ENCODE peak calls at places on chromosomes 5 and 9, in nine cellular contexts. R, E, S, X, O, I, Z, J and K are unnamed samples.

GRCh38 chr5:116788851-116789403 is 214.3 kb upstream of the SEMA6A start:
- DNase-seq in R (no peak), E (no peak), S (no peak), X (no peak), O (no peak), I (no peak), Z (no peak), J (no peak), K (peak)

GRCh38 chr9:127059030-127059429 is 63.4 kb downstream of the ANGPTL2 start:
- DNase-seq in R (no peak), E (no peak), S (no peak), X (no peak), O (peak), I (no peak), Z (no peak), J (no peak), K (no peak)

GRCh38 chr5:16464664-16465543 is 696 bp downstream of the ZNF622 start:
- DNase-seq in R (no peak), E (no peak), S (no peak), X (no peak), O (no peak), I (no peak), Z (no peak), J (no peak), K (no peak)

GRCh38 chr9:89493181-89493580 is 4.7 kb downstream of the SEMA4D start:
- DNase-seq in R (peak), E (no peak), S (no peak), X (no peak), O (no peak), I (no peak), Z (no peak), J (no peak), K (no peak)

GRCh38 chr9:36486933-36487481 is 85.7 kb upstream of the MELK start:
- DNase-seq in R (peak), E (peak), S (peak), X (peak), O (no peak), I (no peak), Z (peak), J (peak), K (peak)

GRCh38 chr5:27682600-27682999 is 644.2 kb upstream of the CDH9 start:
- DNase-seq in R (no peak), E (peak), S (no peak), X (no peak), O (no peak), I (no peak), Z (peak), J (no peak), K (no peak)

GRCh38 chr9:20379804-20380225 is 242.5 kb downstream of the MLLT3 start:
- DNase-seq in R (no peak), E (no peak), S (no peak), X (no peak), O (no peak), I (no peak), Z (no peak), J (no peak), K (no peak)

GRCh38 chr5:526456-527088 is 2.3 kb upstream of the SLC9A3 start:
- DNase-seq in R (no peak), E (no peak), S (no peak), X (no peak), O (no peak), I (no peak), Z (no peak), J (no peak), K (no peak)

GRCh38 chr5:79436224-79436623 is 77.7 kb downstream of the HOMER1 start:
- DNase-seq in R (no peak), E (no peak), S (no peak), X (no peak), O (peak), I (peak), Z (peak), J (no peak), K (no peak)

GRCh38 chr5:126477281-126477680 is 54.1 kb downstream of the GRAMD2B start:
- DNase-seq in R (no peak), E (no peak), S (no peak), X (no peak), O (peak), I (no peak), Z (no peak), J (no peak), K (no peak)

GRCh38 chr9:116175616-116176015 is 22.0 kb downstream of the PAPPA start:
- DNase-seq in R (no peak), E (no peak), S (no peak), X (no peak), O (peak), I (no peak), Z (peak), J (no peak), K (no peak)

GRCh38 chr9:136625101-136626065 is 37.3 kb upstream of the EGFL7 start:
- DNase-seq in R (peak), E (peak), S (peak), X (peak), O (peak), I (peak), Z (peak), J (peak), K (no peak)

GRCh38 chr9:71895122-71895521 is 15.9 kb downstream of the ABHD17B start:
- DNase-seq in R (no peak), E (no peak), S (no peak), X (no peak), O (peak), I (no peak), Z (peak), J (no peak), K (no peak)

GRCh38 chr9:25350011-25350410 is 328.2 kb downstream of the TUSC1 start:
- DNase-seq in R (no peak), E (no peak), S (no peak), X (no peak), O (no peak), I (no peak), Z (no peak), J (no peak), K (no peak)

GRCh38 chr9:133689151-133689763 is 48.9 kb downstream of the SARDH start:
- DNase-seq in R (no peak), E (no peak), S (no peak), X (no peak), O (no peak), I (no peak), Z (no peak), J (no peak), K (no peak)

GRCh38 chr5:167642779-167643517 is 648.5 kb upstream of the WWC1 start:
- DNase-seq in R (no peak), E (peak), S (no peak), X (no peak), O (peak), I (peak), Z (peak), J (no peak), K (no peak)

GRCh38 chr5:121870489-121870888 is 18.8 kb downstream of the FTMT start:
- DNase-seq in R (no peak), E (no peak), S (no peak), X (no peak), O (peak), I (no peak), Z (peak), J (no peak), K (no peak)

GRCh38 chr9:20618361-20618799 is 3.9 kb downstream of the MLLT3 start:
- DNase-seq in R (no peak), E (peak), S (no peak), X (no peak), O (peak), I (peak), Z (peak), J (no peak), K (no peak)

GRCh38 chr9:4680750-4681149 is 1.4 kb downstream of the CDC37L1 start:
- DNase-seq in R (no peak), E (no peak), S (no peak), X (no peak), O (peak), I (peak), Z (no peak), J (no peak), K (no peak)

GRCh38 chr9:91207889-91208651 is 153.6 kb downstream of the AUH start:
- DNase-seq in R (no peak), E (no peak), S (no peak), X (no peak), O (peak), I (peak), Z (peak), J (no peak), K (no peak)

GRCh38 chr5:150544606-150545219 is 36.8 kb downstream of the NDST1 start:
- DNase-seq in R (peak), E (peak), S (peak), X (peak), O (peak), I (peak), Z (peak), J (peak), K (peak)

GRCh38 chr5:111929892-111930291 is 172.9 kb upstream of the NREP start:
- DNase-seq in R (no peak), E (no peak), S (no peak), X (peak), O (peak), I (peak), Z (peak), J (no peak), K (no peak)

GRCh38 chr5:97181856-97182545 is 1.0 kb downstream of the RIOK2 start:
- DNase-seq in R (no peak), E (no peak), S (no peak), X (no peak), O (peak), I (peak), Z (peak), J (no peak), K (no peak)

GRCh38 chr5:90802695-90803317 is 244.2 kb downstream of the ADGRV1 start:
- DNase-seq in R (no peak), E (peak), S (no peak), X (no peak), O (peak), I (peak), Z (peak), J (no peak), K (peak)

GRCh38 chr5:60372786-60373185 is 327.2 kb downstream of the DEPDC1B start:
- DNase-seq in R (no peak), E (no peak), S (no peak), X (no peak), O (no peak), I (no peak), Z (no peak), J (no peak), K (no peak)

GRCh38 chr5:165138261-165138660 is 1632.8 kb downstream of the MAT2B start:
- DNase-seq in R (no peak), E (no peak), S (no peak), X (no peak), O (no peak), I (no peak), Z (no peak), J (no peak), K (no peak)

GRCh38 chr5:32909207-32909606 is 198.1 kb downstream of the NPR3 start:
- DNase-seq in R (no peak), E (no peak), S (no peak), X (no peak), O (peak), I (peak), Z (no peak), J (no peak), K (no peak)

GRCh38 chr9:136674786-136675349 is 12.2 kb downstream of the EGFL7 start:
- DNase-seq in R (no peak), E (no peak), S (no peak), X (no peak), O (no peak), I (no peak), Z (no peak), J (no peak), K (peak)

GRCh38 chr9:112170235-112170634 is 4.9 kb downstream of the SUSD1 start:
- DNase-seq in R (no peak), E (peak), S (no peak), X (no peak), O (no peak), I (no peak), Z (peak), J (no peak), K (no peak)

GRCh38 chr5:146947181-146947941 is 68.8 kb upstream of the PPP2R2B start:
- DNase-seq in R (no peak), E (peak), S (no peak), X (no peak), O (peak), I (no peak), Z (peak), J (no peak), K (peak)

GRCh38 chr5:17944046-17944445 is 309.8 kb downstream of the TAF11L14 start:
- DNase-seq in R (no peak), E (no peak), S (no peak), X (no peak), O (no peak), I (no peak), Z (no peak), J (no peak), K (no peak)

DNA sequence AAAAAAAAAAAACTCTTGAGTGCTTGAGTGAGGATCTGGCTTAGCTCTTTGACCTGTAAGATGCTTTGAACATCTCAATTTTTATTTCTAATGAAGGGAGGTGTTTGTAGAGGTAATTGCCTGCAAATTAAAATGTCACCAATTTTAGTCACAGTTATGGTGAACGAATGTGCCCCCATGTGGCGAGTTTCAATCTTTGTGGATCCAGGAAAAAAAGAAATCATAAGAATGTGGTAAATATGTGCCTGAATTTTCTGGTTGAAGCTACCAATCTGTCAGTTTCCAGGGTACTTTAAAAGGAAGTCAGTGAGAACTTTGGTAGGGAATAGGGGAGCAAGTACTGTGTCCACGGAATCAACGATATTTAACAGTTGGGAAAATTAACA is 1772.4 kb upstream of the CDH9 start:
- DNase-seq in R (no peak), E (no peak), S (no peak), X (no peak), O (no peak), I (no peak), Z (no peak), J (no peak), K (no peak)
- TF ChIP-seq CTCF in R (no peak), E (no peak), S (no peak), X (no peak), O (no peak), I (no peak), Z (no peak), J (no peak), K (no peak)

DNA sequence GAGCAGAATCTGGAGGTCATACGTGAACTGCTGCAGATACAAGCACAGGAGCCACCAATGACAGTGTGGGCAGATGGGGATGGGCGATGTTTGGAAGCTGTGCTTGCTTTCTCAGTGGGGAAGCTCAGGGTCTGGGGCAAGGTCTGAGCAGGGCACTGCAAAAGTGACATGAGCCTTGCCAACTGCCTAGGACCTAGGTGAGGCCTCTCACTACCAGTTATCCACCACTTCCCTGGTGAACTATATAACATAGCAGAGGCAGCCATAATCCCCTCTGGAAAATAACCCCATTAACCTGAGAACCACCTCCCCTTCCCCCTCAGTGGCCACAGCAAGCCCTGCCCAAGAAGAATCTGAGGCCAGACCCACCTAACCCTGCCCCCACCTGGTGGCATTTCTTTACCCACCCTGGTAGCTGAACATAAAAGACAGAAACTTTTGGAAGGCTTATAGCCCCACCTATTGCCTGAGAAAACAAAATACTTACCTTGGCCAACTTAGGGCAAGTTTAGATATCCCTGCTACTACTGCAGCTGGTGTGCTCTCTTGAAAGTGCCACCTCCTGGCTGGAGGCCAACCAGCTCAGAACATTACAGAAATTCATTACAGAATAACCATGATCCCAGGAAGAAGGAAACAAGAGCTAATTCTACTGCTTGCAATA is 18.8 kb upstream of the SPEF2 start:
- DNase-seq in R (no peak), E (peak), S (no peak), X (no peak), O (no peak), I (no peak), Z (no peak), J (no peak), K (no peak)
- TF ChIP-seq CTCF in R (no peak), E (no peak), S (no peak), X (no peak), O (no peak), I (no peak), Z (no peak), J (no peak), K (no peak)

DNA sequence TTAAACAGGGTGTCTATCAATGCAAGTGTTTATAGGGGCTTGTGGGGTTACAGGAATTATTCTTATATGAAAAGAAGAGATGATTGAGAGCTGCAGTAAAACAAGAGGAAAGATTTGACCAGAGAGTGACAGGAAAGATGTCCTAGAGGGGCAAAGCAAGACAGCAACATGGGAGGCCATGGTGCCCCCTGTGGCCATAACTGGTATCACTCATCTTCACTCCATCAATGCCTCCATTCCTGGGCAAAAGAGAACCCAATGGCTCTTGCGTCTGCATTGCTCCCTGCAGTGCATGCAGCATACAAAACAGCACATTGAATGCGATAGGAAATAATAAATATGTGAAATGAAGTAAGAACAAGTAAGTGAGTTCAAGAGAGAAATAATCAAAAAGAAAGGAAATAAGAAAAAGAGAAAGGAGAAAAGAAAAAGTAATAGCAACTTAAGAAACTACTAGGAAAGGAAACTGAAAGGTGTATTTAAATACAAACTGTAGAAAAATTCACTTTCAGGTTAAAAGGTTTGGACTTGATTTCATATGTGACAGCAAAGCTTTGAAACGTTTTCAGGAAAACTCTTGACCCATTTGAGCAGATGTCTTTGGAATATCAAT is 206.6 kb downstream of the SEMA5A start:
- DNase-seq in R (no peak), E (no peak), S (no peak), X (no peak), O (no peak), I (no peak), Z (no peak), J (no peak), K (peak)
- TF ChIP-seq CTCF in R (no peak), E (peak), S (no peak), X (no peak), O (peak), I (peak), Z (peak), J (no peak), K (peak)

GRCh38 chr9:32255026-32255425 is 129.4 kb upstream of the ACO1 start:
- DNase-seq in R (no peak), E (no peak), S (no peak), X (no peak), O (no peak), I (no peak), Z (no peak), J (no peak), K (no peak)

GRCh38 chr9:32247173-32247572 is 137.3 kb upstream of the ACO1 start:
- DNase-seq in R (no peak), E (no peak), S (no peak), X (no peak), O (no peak), I (no peak), Z (no peak), J (no peak), K (no peak)

GRCh38 chr9:32248189-32248712 is 136.2 kb upstream of the ACO1 start:
- DNase-seq in R (no peak), E (no peak), S (no peak), X (no peak), O (no peak), I (no peak), Z (no peak), J (no peak), K (no peak)

DNA sequence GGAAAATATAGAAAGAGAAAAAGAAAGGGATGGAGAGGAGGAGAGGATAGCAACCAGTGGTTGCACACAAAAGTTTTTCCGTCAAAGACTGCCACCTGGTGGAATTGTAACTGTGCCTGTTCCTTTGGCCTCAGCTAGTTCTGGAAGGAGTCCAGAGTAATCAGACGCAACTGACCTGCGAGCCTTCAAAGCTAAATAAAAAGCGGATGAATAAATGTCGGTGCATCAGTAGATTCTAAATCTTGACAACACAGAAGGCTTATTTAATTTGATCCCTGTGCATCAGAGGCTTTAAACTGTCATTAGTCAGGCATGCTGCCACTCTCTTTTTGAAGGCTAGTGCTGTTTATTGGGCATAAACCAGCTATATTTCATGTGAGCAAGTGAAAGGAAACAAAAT is 132.9 kb upstream of the ACO1 start:
- DNase-seq in R (no peak), E (peak), S (peak), X (no peak), O (peak), I (peak), Z (peak), J (no peak), K (peak)
- TF ChIP-seq CTCF in R (no peak), E (peak), S (peak), X (peak), O (peak), I (peak), Z (peak), J (peak), K (peak)